ENCODE peak calls at places on chromosomes 4 and X, in eight cellular contexts. W, M, F, Q, T, X, Z and D are unnamed samples.

GRCh38 chr4:23929248-23929647 is 39.4 kb upstream of the PPARGC1A start:
- DNase-seq in F (no peak), W (no peak), Q (no peak), M (no peak), Z (no peak), T (no peak), X (no peak), D (no peak)

GRCh38 chr4:82428969-82429727 is 1.1 kb downstream of the HNRNPDL start:
- DNase-seq in Q (peak), T (peak), F (peak), W (peak), X (peak), Z (peak), M (peak), D (peak)

GRCh38 chrX:40012800-40013682 is 84.7 kb downstream of the BCOR start:
- DNase-seq in Q (no peak), F (no peak), T (peak), X (no peak), M (no peak), W (peak), Z (no peak), D (peak)

GRCh38 chrX:7996414-7996813 is 69.2 kb upstream of the PNPLA4 start:
- DNase-seq in T (no peak), Z (no peak), W (no peak), M (no peak), X (no peak), Q (no peak), F (no peak), D (peak)

GRCh38 chr4:56424697-56425514 is 10.5 kb downstream of the PPAT start:
- DNase-seq in Z (peak), M (no peak), T (no peak), Q (peak), F (no peak), X (no peak), W (peak), D (peak)

GRCh38 chrX:114619874-114620273 is 36.0 kb downstream of the HTR2C start:
- DNase-seq in Q (no peak), F (no peak), X (no peak), W (no peak), M (no peak), Z (no peak), T (no peak), D (peak)

GRCh38 chrX:136839196-136839595 is 41.3 kb downstream of the RBMX start:
- DNase-seq in T (no peak), Q (no peak), M (no peak), W (no peak), X (no peak), F (no peak), Z (no peak), D (no peak)

GRCh38 chr4:116585240-116585639 is 500.1 kb downstream of the TRAM1L1 start:
- DNase-seq in M (peak), W (no peak), F (no peak), T (no peak), Z (peak), X (no peak), Q (no peak), D (no peak)

GRCh38 chrX:41526268-41526667 is 79.1 kb downstream of the NYX start:
- DNase-seq in T (no peak), W (no peak), Q (no peak), X (no peak), M (no peak), F (no peak), Z (no peak), D (no peak)

GRCh38 chr4:92334716-92335350 is 31.1 kb downstream of the GRID2 start:
- DNase-seq in F (no peak), X (no peak), W (no peak), Q (no peak), T (no peak), Z (no peak), M (peak), D (no peak)

GRCh38 chr4:127748957-127749356 is 18.8 kb downstream of the SLC25A31 start:
- DNase-seq in T (no peak), W (no peak), F (no peak), Q (no peak), X (no peak), M (no peak), Z (no peak), D (peak)

GRCh38 chrX:54492340-54492739 is 3.7 kb downstream of the FGD1 start:
- DNase-seq in F (no peak), T (no peak), M (no peak), Q (no peak), Z (no peak), W (peak), X (no peak), D (no peak)

GRCh38 chr4:52952540-52952939 is 90.4 kb downstream of the RASL11B start:
- DNase-seq in T (no peak), F (no peak), Q (no peak), M (no peak), W (no peak), X (no peak), Z (no peak), D (no peak)

GRCh38 chr4:86948276-86948675 is 13.5 kb downstream of the AFF1 start:
- DNase-seq in M (no peak), X (no peak), T (no peak), Q (no peak), W (no peak), Z (no peak), F (no peak), D (no peak)

GRCh38 chr4:99763635-99764101 is 53.0 kb upstream of the DAPP1 start:
- DNase-seq in W (peak), X (no peak), Q (no peak), F (no peak), T (peak), M (peak), Z (no peak), D (peak)

GRCh38 chrX:100264200-100264599 is 145.9 kb downstream of the PCDH19 start:
- DNase-seq in Q (no peak), W (no peak), F (no peak), Z (no peak), T (no peak), X (no peak), M (no peak), D (no peak)

GRCh38 chrX:17635231-17635630 is 102.1 kb upstream of the SCML1 start:
- DNase-seq in W (no peak), Z (no peak), T (no peak), X (no peak), M (no peak), F (no peak), Q (no peak), D (no peak)

GRCh38 chr4:34679228-34679627 is 1565.1 kb downstream of the ARAP2 start:
- DNase-seq in X (no peak), Q (no peak), F (no peak), Z (no peak), W (no peak), M (no peak), T (no peak), D (no peak)

GRCh38 chr4:8410641-8411271 is 29.8 kb downstream of the ACOX3 start:
- DNase-seq in X (no peak), W (no peak), T (peak), F (no peak), Q (no peak), M (no peak), Z (peak), D (peak)

GRCh38 chr4:183328832-183329231 is 6.6 kb upstream of the CLDN24 start:
- DNase-seq in F (no peak), X (no peak), W (no peak), T (no peak), M (no peak), Q (no peak), Z (no peak), D (no peak)

GRCh38 chr4:81207793-81208192 is 7.2 kb downstream of the PRKG2 start:
- DNase-seq in Q (no peak), M (no peak), Z (no peak), T (no peak), X (no peak), W (peak), F (no peak), D (no peak)

GRCh38 chr4:74793757-74794340 is 474 bp downstream of the BTC start:
- DNase-seq in X (no peak), T (no peak), F (no peak), Q (no peak), Z (no peak), M (no peak), W (no peak), D (no peak)

GRCh38 chrX:34875204-34875603 is 67.4 kb upstream of the FAM47B start:
- DNase-seq in T (no peak), Z (no peak), Q (no peak), M (no peak), W (no peak), F (no peak), X (no peak), D (no peak)

GRCh38 chr4:36254355-36254754 is 10.0 kb upstream of the ARAP2 start:
- DNase-seq in W (no peak), Z (no peak), T (no peak), F (no peak), X (no peak), M (no peak), Q (no peak), D (no peak)

GRCh38 chr4:185369729-185370128 is 26.0 kb downstream of the LRP2BP start:
- DNase-seq in Z (no peak), Q (no peak), M (no peak), F (no peak), X (no peak), W (no peak), T (no peak), D (no peak)

GRCh38 chr4:182338059-182338458 is 94.9 kb downstream of the TENM3 start:
- DNase-seq in M (no peak), Z (no peak), T (no peak), Q (no peak), W (no peak), F (no peak), X (no peak), D (no peak)

GRCh38 chr4:138222041-138222440 is 20.1 kb downstream of the SLC7A11 start:
- DNase-seq in F (no peak), Q (no peak), X (no peak), T (no peak), W (peak), M (no peak), Z (no peak), D (no peak)

GRCh38 chrX:39442332-39442731 is 641.1 kb downstream of the MID1IP1 start:
- DNase-seq in F (no peak), Q (no peak), M (no peak), X (no peak), W (no peak), Z (no peak), T (no peak), D (no peak)

GRCh38 chr4:89653012-89653411 is 183.9 kb downstream of the SNCA start:
- DNase-seq in Q (no peak), Z (no peak), T (no peak), X (no peak), M (peak), W (no peak), F (no peak), D (no peak)

GRCh38 chr4:182307746-182308145 is 64.5 kb downstream of the TENM3 start:
- DNase-seq in F (no peak), Z (no peak), X (no peak), W (peak), Q (no peak), T (no peak), M (no peak), D (no peak)

GRCh38 chrX:34528081-34528480 is 129.0 kb downstream of the TMEM47 start:
- DNase-seq in M (no peak), Z (no peak), T (no peak), W (no peak), Q (no peak), X (no peak), F (no peak), D (no peak)

GRCh38 chrX:78650906-78651437 is 8.2 kb downstream of the RTL3 start:
- DNase-seq in T (peak), W (peak), X (no peak), F (no peak), Z (no peak), M (no peak), Q (no peak), D (peak)

GRCh38 chr4:37780444-37781133 is 45.9 kb upstream of the PGM2 start:
- DNase-seq in Q (peak), Z (no peak), W (no peak), X (peak), T (no peak), F (no peak), M (no peak), D (peak)

GRCh38 chr4:76600447-76600846 is 165.4 kb downstream of the SHROOM3 start:
- DNase-seq in Z (no peak), Q (no peak), T (no peak), F (no peak), X (no peak), W (no peak), M (no peak), D (no peak)

GRCh38 chrX:20521245-20521644 is 254.5 kb upstream of the RPS6KA3 start:
- DNase-seq in X (no peak), W (peak), Q (no peak), Z (no peak), M (no peak), F (no peak), T (no peak), D (no peak)